ENCODE peak calls at places on chromosomes 3 and 15, in six cellular contexts. J is body of pancreas, O is A549, Q is esophagus muscularis mucosa, T is breast epithelium, I is tibial nerve. Y is an unnamed sample.
A peak's percentile ranks its signal among the peaks of the same experiment; 100 is the strongest.

GRCh38 chr3:180466401-180467005 is 135.5 kb upstream of the TTC14 start:
- DNase-seq in O (no peak), Q (no peak), I (no peak), T (no peak), J (no peak), Y (no peak)

GRCh38 chr3:158434412-158435038 is 136.5 kb upstream of the MLF1 start:
- DNase-seq in I (peak; percentile 47), T (peak; percentile 31), O (peak; percentile 5), J (peak; percentile 61), Q (no peak), Y (peak; percentile 58)

GRCh38 chr15:68495981-68496705 is 64.2 kb upstream of the ITGA11 start:
- DNase-seq in J (no peak), T (no peak), Q (no peak), O (no peak), I (no peak), Y (no peak)

GRCh38 chr3:197417451-197417850 is 119.0 kb upstream of the DLG1 start:
- DNase-seq in T (no peak), Q (no peak), O (no peak), I (no peak), J (no peak), Y (no peak)

GRCh38 chr15:49428392-49429095 is 5.5 kb downstream of the FGF7 start:
- DNase-seq in T (no peak), I (no peak), O (no peak), Q (no peak), J (no peak), Y (no peak)

GRCh38 chr3:161291191-161291901 is 70.2 kb downstream of the NMD3 start:
- DNase-seq in I (no peak), T (peak; percentile 55), Q (no peak), O (no peak), J (peak; percentile 79), Y (peak; percentile 23)

GRCh38 chr3:105353485-105354161 is 13.1 kb upstream of the ALCAM start:
- DNase-seq in J (peak; percentile 13), I (no peak), T (no peak), Q (no peak), O (no peak), Y (peak; percentile 2)

GRCh38 chr15:60283936-60284335 is 113.8 kb downstream of the ANXA2 start:
- DNase-seq in T (no peak), J (no peak), O (no peak), Q (peak; percentile 14), I (no peak), Y (no peak)

DNA sequence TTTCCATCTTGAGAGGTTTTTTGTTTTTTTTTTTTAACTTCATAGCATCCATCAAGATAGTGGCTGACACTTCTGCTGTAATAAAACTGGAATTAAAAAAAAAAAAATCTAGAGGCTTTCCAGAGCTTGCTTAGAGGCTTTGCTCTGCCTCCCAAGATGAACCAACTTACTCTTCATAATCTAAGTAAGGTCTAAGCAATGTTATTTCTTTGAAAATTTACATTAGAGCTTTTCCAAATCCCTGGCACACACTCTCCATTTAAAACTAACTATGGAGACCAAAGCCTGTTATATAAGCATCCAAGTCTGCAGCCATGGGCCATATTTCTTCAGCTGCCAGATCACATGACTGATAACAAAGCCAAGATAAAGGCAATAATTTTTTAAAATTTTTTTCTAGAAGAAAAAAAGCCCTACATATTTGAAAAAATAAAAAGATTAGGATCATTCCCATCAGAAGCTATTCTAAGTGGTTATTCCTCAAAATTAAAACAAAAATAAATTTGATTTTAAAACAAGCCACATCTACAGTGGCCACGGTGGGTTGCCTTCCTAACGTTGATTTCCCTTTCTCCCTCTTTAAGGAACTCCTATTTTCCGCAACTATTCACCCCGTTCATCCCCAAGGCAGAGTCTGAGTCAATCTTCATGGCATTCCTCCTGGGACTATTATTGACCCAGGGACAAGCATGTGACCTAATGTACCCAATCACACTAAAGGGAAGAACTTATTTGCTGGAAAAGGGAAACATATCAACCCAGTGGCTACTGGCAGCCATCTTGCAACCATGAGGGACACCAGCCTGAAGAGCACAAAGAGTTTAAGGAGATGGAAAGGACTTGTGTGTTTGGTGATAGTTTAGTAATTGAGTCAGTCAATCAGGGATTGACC is 55.2 kb upstream of the ARHGEF3 start:
- DNase-seq in I (no peak), T (no peak), O (no peak), J (no peak), Q (no peak), Y (no peak)
- TF ChIP-seq POLR2A in I (no peak), T (no peak), O (no peak), J (no peak), Q (no peak), Y (no peak)

GRCh38 chr3:188979236-188979635 is 192.5 kb upstream of the TPRG1 start:
- DNase-seq in J (no peak), T (no peak), O (no peak), Q (no peak), I (no peak), Y (no peak)
- H3K27ac ChIP-seq in J (no peak overlapping the region), T (peak overlapping the region; percentile 69), O (peak overlapping the region; percentile 55), Q (peak overlapping the region; percentile 50), I (no peak overlapping the region), Y (peak overlapping the region; percentile 72)

DNA sequence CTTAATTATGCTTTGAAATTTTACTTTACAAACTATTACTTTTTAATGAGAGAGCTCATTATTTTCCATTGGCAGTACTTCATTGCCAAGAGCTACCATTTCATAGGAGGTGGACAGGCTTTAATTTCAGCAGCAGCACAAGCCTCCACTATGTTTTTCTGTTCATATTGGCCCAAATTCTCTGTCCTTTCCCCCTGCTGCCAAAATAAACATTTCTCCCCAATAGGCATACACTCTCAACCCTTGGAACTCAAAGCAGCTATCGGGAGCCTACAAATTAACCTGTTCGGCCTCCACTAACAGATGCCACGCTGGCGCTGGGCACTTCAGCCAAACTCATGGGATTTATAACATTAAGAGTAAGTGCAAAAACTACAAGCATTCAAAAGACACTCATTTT is 95.6 kb downstream of the NSUN3 start:
- DNase-seq in I (no peak), O (no peak), T (no peak), J (no peak), Q (no peak), Y (no peak)
- TF ChIP-seq POLR2A in I (no peak), O (no peak), T (no peak), J (no peak), Q (no peak), Y (no peak)

GRCh38 chr3:26652157-26652556 is 29.6 kb downstream of the LRRC3B start:
- DNase-seq in O (no peak), J (peak; percentile 10), T (no peak), I (no peak), Q (no peak), Y (no peak)

GRCh38 chr3:26653811-26654379 is 31.3 kb downstream of the LRRC3B start:
- DNase-seq in Q (no peak), I (no peak), T (no peak), O (no peak), J (no peak), Y (no peak)

GRCh38 chr3:26657406-26657976 is 34.9 kb downstream of the LRRC3B start:
- DNase-seq in T (no peak), O (no peak), J (no peak), I (no peak), Q (no peak), Y (no peak)
- H3K27ac ChIP-seq in T (no peak overlapping the region), O (no peak overlapping the region), J (no peak overlapping the region), I (no peak overlapping the region), Q (no peak overlapping the region), Y (no peak overlapping the region)

GRCh38 chr3:48430359-48431101 is 644 bp upstream of the PLXNB1 start:
- DNase-seq in I (no peak), O (no peak), Q (no peak), T (no peak), J (no peak), Y (peak; percentile 69)

GRCh38 chr3:48428088-48428862 is 1.6 kb downstream of the PLXNB1 start:
- DNase-seq in Q (no peak), O (peak; percentile 80), I (no peak), T (no peak), J (peak; percentile 82), Y (peak; percentile 37)

GRCh38 chr3:48429416-48430358 is at the start of gene PLXNB1:
- DNase-seq in T (peak; percentile 96), Q (peak; percentile 97), J (peak; percentile 92), O (peak; percentile 42), I (peak; percentile 61), Y (peak; percentile 94)

GRCh38 chr3:48427630-48427962 is 2.3 kb downstream of the PLXNB1 start:
- DNase-seq in I (no peak), Q (no peak), O (no peak), J (no peak), T (no peak), Y (peak; percentile 59)

DNA sequence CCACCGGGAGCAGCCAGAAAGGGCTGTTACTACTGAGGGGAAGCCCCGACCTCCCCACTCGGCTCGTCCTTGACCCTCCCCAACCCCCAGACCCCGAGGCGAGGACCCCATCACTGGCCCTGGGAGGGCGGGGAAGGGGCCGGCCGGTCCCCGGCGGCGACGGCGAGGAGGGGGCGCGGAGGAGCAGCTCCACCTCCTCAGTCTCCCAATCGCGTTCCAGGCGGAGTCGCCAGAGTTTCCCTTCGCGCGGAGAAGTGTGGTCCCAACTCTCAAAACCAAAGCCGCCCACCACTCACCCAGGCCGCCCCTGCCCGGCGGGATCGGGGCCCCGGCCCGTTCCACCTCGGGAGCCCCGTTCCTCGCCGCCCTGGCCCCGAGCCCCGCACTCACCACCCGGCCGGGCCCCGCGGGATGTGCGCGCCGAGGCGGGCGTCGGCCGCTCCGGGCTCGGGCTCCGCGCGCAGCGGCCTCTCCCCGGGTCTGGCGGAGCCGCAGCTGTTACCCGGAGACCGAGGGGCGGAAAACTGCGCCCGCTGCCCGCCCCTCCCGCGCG is 947 bp downstream of the PLXNB1 start:
- DNase-seq in T (no peak), Q (no peak), J (peak; percentile 62), O (no peak), I (no peak), Y (peak; percentile 69)
- TF ChIP-seq POLR2A in T (no peak), Q (no peak), J (peak; percentile 67), O (no peak), I (peak; percentile 76), Y (peak; percentile 68)

GRCh38 chr3:183131186-183131585 is 31.3 kb downstream of the LAMP3 start:
- DNase-seq in J (no peak), O (no peak), I (no peak), T (no peak), Q (no peak), Y (peak; percentile 74)
- H3K27ac ChIP-seq in J (no peak overlapping the region), O (no peak overlapping the region), I (no peak overlapping the region), T (no peak overlapping the region), Q (no peak overlapping the region), Y (no peak overlapping the region)

GRCh38 chr3:131026321-131027151 is at the start of the genes ASTE1 and NEK11:
- DNase-seq in T (peak; percentile 82), O (peak; percentile 58), Q (peak; percentile 97), I (peak; percentile 76), J (peak; percentile 87), Y (peak; percentile 88)
- TF ChIP-seq POLR2A in T (no peak), O (peak; percentile 62), Q (no peak), I (peak; percentile 47), J (peak; percentile 82), Y (peak; percentile 79)

GRCh38 chr3:129598484-129598883 is 8.0 kb downstream of the PLXND1 start:
- DNase-seq in Q (no peak), T (no peak), J (no peak), I (no peak), O (no peak), Y (no peak)

GRCh38 chr3:129597792-129598381 is 8.6 kb downstream of the PLXND1 start:
- DNase-seq in T (no peak), I (no peak), O (no peak), J (no peak), Q (no peak), Y (no peak)

GRCh38 chr3:129599607-129600006 is 6.9 kb downstream of the PLXND1 start:
- DNase-seq in I (no peak), O (no peak), T (no peak), Q (no peak), J (no peak), Y (no peak)

GRCh38 chr3:129600348-129600747 is 6.1 kb downstream of the PLXND1 start:
- DNase-seq in T (no peak), O (no peak), I (no peak), Q (no peak), J (no peak), Y (no peak)

GRCh38 chr3:129599073-129599472 is 7.4 kb downstream of the PLXND1 start:
- DNase-seq in O (no peak), T (no peak), J (no peak), Q (no peak), I (no peak), Y (no peak)
- H3K27ac ChIP-seq in O (peak overlapping the region; percentile 76), T (peak overlapping the region; percentile 83), J (no peak overlapping the region), Q (peak overlapping the region; percentile 80), I (peak overlapping the region; percentile 77), Y (peak overlapping the region; percentile 75)